ENCODE peak calls at places on chromosomes 4 and X, in five cellular contexts. P, J, U, N and Z are unnamed samples.

GRCh38 chr4:133711817-133712216 is 489.8 kb downstream of the PABPC4L start:
- DNase-seq in P (no peak), J (no peak), U (no peak), N (no peak), Z (no peak)

GRCh38 chr4:35963969-35964515 is 280.3 kb downstream of the ARAP2 start:
- DNase-seq in P (no peak), J (no peak), U (no peak), N (no peak), Z (no peak)

GRCh38 chr4:14218641-14219040 is 591.1 kb upstream of the BOD1L1 start:
- DNase-seq in P (no peak), J (no peak), U (no peak), N (no peak), Z (no peak)

GRCh38 chr4:8316911-8317351 is 47.4 kb downstream of the HTRA3 start:
- DNase-seq in P (no peak), J (no peak), U (no peak), N (no peak), Z (no peak)

GRCh38 chr4:17163156-17163555 is 264.7 kb upstream of the LDB2 start:
- DNase-seq in P (no peak), J (no peak), U (no peak), N (no peak), Z (no peak)

GRCh38 chr4:165439344-165439743 is 60.5 kb downstream of the CPE start:
- DNase-seq in P (no peak), J (no peak), U (no peak), N (no peak), Z (no peak)

GRCh38 chr4:100208459-100208858 is 18.2 kb upstream of the DDIT4L start:
- DNase-seq in P (no peak), J (no peak), U (no peak), N (no peak), Z (no peak)

GRCh38 chr4:74934016-74934821 is 1.3 kb downstream of the PARM1 start:
- DNase-seq in P (no peak), J (no peak), U (peak), N (no peak), Z (peak)

GRCh38 chr4:65777270-65777669 is 107.0 kb upstream of the EPHA5 start:
- DNase-seq in P (no peak), J (no peak), U (no peak), N (no peak), Z (no peak)

GRCh38 chr4:83417566-83417965 is 38.1 kb downstream of the HELQ start:
- DNase-seq in P (no peak), J (no peak), U (no peak), N (no peak), Z (no peak)

GRCh38 chrX:130916636-130917422 is 13.8 kb upstream of the ENOX2 start:
- DNase-seq in P (peak), J (peak), U (peak), N (no peak), Z (peak)

GRCh38 chrX:100615015-100615414 is 21.6 kb downstream of the TSPAN6 start:
- DNase-seq in P (peak), J (no peak), U (peak), N (peak), Z (peak)

GRCh38 chr4:60611762-60612496 is 588.2 kb upstream of the ADGRL3 start:
- DNase-seq in P (no peak), J (no peak), U (no peak), N (no peak), Z (no peak)

GRCh38 chrX:13965531-13965930 is 64.2 kb downstream of the GEMIN8 start:
- DNase-seq in P (no peak), J (no peak), U (no peak), N (no peak), Z (no peak)

GRCh38 chrX:103792916-103793540 is 16.4 kb downstream of the PLP1 start:
- DNase-seq in P (no peak), J (no peak), U (no peak), N (no peak), Z (no peak)

GRCh38 chrX:63744850-63745249 is 40.2 kb downstream of the ARHGEF9 start:
- DNase-seq in P (no peak), J (no peak), U (peak), N (no peak), Z (no peak)

GRCh38 chr4:120769227-120769626 is 153.3 kb downstream of the PRDM5 start:
- DNase-seq in P (no peak), J (no peak), U (no peak), N (no peak), Z (no peak)

GRCh38 chr4:175511861-175512260 is 300.2 kb downstream of the GPM6A start:
- DNase-seq in P (no peak), J (no peak), U (no peak), N (no peak), Z (no peak)

GRCh38 chr4:159267023-159267939 is 164.4 kb downstream of the RAPGEF2 start:
- DNase-seq in P (no peak), J (no peak), U (peak), N (no peak), Z (no peak)

GRCh38 chrX:40120838-40121580 is 23.3 kb upstream of the BCOR start:
- DNase-seq in P (no peak), J (no peak), U (no peak), N (no peak), Z (no peak)

GRCh38 chr4:179095585-179096228 is 1653.5 kb upstream of the AGA start:
- DNase-seq in P (no peak), J (no peak), U (no peak), N (no peak), Z (peak)

GRCh38 chr4:71184195-71184781 is 154.5 kb upstream of the SLC4A4 start:
- DNase-seq in P (peak), J (peak), U (peak), N (peak), Z (peak)

DNA sequence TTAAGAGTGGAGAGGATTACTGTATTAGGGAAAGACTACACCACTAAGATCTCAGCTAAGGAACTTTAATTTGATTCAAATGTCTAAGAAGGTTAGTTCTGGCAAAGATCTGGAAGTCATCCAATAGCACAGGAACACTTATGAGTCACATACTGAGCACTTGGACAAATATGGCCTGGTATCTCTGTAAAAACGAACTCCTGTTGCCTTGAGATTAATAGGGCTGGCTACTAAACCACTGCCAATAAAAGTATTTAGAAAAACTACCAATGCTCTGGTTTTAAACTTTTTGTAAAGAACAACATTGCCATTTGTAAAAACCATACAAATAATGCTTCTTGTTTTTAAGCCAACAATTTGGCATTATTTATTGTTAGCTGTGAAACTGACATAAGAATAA is 70.5 kb downstream of the SEC24D start:
- DNase-seq in P (no peak), J (peak), U (no peak), N (no peak), Z (no peak)
- TF ChIP-seq FOXM1 in P (no peak), J (no peak), U (peak), N (no peak), Z (no peak)

GRCh38 chr4:168451744-168452394 is 28.4 kb downstream of the DDX60L start:
- DNase-seq in P (no peak), J (no peak), U (no peak), N (no peak), Z (no peak)
- TF ChIP-seq FOXM1 in P (no peak), J (no peak), U (no peak), N (no peak), Z (no peak)

GRCh38 chr4:627347-627746 is 2.0 kb downstream of the PDE6B start:
- DNase-seq in P (no peak), J (no peak), U (no peak), N (no peak), Z (no peak)

GRCh38 chr4:627751-628150 is 2.4 kb downstream of the PDE6B start:
- DNase-seq in P (no peak), J (no peak), U (no peak), N (no peak), Z (no peak)

GRCh38 chr4:629636-629915 is 4.2 kb downstream of the PDE6B start:
- DNase-seq in P (no peak), J (no peak), U (peak), N (no peak), Z (no peak)

GRCh38 chr4:628821-629635 is 3.7 kb downstream of the PDE6B start:
- DNase-seq in P (no peak), J (no peak), U (peak), N (no peak), Z (no peak)

GRCh38 chr4:628346-628745 is 3.0 kb downstream of the PDE6B start:
- DNase-seq in P (no peak), J (no peak), U (no peak), N (no peak), Z (no peak)
- TF ChIP-seq FOXM1 in P (no peak), J (no peak), U (no peak), N (no peak), Z (no peak)

DNA sequence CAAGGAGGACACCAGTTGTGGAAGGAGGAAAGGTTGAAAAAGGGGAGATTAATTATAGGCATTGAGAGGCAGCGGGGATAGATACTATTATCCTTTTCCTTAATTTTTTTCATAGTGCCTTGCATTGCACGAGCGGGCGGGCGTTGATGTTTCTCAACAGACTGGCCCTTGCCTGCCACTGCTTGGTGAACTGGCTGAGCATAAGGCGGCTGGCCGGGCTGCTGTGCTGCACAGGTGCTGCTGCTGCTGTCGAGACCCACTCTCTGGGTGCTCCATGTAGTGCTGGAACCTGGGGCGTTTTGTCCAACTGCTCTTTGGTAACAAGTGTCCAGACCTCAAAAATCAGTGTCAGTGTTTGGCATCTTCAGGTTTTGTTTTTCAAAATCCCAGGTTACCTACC is 83.3 kb upstream of the PAQR3 start:
- DNase-seq in P (no peak), J (no peak), U (no peak), N (no peak), Z (no peak)
- TF ChIP-seq FOXM1 in P (no peak), J (no peak), U (no peak), N (no peak), Z (no peak)

GRCh38 chrX:24862343-24862742 is 153.4 kb downstream of the ARX start:
- DNase-seq in P (no peak), J (no peak), U (no peak), N (no peak), Z (no peak)
- TF ChIP-seq FOXM1 in P (no peak), J (no peak), U (no peak), N (no peak), Z (no peak)

DNA sequence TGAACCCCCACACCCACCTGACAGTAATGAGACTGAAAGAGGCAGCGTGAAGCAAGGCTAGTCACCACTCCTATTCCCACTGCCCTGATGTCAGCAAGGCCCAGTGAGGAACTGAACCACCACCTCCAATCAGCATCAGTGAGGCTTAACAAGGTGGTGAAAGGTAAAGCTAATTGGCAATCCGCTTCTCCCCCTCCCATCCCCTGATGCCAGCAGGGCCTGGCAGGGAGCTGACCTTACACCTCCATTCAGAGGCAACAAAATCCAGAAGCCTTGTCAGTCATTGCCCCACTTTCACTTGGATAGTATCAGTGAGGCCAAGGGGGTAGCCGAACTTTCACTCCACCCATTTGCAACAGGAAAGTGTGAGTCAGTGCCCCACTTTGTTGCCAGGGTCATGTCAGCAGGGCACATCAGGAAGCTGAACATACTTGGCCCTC is 60.8 kb downstream of the AWAT2 start:
- DNase-seq in P (no peak), J (no peak), U (no peak), N (no peak), Z (no peak)
- TF ChIP-seq FOXM1 in P (no peak), J (no peak), U (no peak), N (no peak), Z (no peak)

DNA sequence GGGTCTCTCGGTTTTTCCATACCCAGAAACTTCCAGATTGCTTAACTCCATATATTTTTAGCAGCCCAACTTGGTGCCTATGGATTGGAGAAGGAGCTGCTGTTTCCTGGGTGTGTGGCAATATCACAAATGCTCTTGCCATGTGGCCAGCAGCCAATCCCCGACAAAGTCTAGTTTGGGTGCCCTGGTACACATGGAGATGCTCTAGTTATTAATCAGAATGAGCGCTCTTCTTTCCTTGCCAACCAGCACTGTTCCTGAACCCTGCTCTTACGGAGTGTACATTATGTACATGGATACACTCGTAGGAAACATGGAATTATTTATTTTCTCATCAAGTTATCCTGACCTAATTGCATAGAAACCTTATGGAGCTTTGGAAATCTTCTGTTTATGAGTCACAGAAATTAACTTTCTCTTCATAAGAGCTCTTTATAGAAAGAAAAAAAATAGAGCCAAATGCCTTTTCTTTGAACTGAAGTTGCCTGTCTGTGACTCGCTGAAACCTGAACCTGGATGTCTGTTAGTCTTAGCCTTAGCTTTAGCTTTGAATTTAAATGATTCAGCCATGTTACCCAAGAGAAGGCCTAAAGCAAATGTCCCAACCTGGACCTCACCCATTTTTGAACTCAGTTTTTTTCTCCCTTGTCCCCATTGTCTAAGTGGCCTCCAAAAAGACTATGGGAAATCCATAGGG is 67.2 kb upstream of the GPC4 start:
- DNase-seq in P (no peak), J (no peak), U (no peak), N (no peak), Z (no peak)
- TF ChIP-seq FOXM1 in P (no peak), J (no peak), U (no peak), N (no peak), Z (no peak)

GRCh38 chr4:153780221-153780620 is 8.7 kb downstream of the SFRP2 start:
- DNase-seq in P (no peak), J (no peak), U (no peak), N (no peak), Z (no peak)

GRCh38 chr4:153780876-153781275 is 8.0 kb downstream of the SFRP2 start:
- DNase-seq in P (no peak), J (no peak), U (no peak), N (peak), Z (no peak)

GRCh38 chr4:153782567-153782966 is 6.3 kb downstream of the SFRP2 start:
- DNase-seq in P (no peak), J (no peak), U (no peak), N (no peak), Z (no peak)

GRCh38 chr4:153781280-153781679 is 7.6 kb downstream of the SFRP2 start:
- DNase-seq in P (no peak), J (no peak), U (no peak), N (no peak), Z (no peak)

DNA sequence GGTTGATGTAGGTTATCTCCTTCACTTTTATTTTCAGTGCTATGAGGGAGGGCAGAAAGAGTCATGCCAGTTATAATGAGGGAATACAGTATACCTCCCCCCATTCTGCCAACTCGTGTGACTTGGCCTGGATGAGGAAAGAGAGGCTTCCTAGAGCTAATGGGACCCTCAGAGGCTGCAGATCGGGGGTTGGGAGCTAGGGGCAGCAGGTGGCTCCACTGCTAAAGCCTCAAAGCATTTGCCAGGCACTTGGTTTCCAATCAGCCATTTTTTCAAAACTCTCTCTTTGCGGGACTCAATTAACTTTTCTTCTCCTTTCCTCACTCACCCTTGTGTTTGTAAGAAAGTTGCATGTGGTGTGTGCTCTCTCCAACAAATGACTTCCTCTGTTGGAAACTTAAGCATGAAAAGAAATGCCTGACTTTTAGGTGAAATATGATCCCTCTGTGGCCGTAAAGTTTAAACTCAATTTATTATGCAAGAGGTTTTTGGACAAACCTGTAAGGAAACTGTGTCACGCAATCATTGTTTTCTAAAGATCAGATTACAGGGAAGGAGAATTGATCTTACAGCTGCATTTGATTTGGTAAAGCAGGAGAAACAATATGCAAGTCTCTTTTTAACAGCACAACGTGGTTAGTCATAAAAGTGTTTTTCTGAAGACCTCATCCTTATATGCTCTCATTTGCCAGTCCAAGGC is 7.0 kb downstream of the SFRP2 start:
- DNase-seq in P (no peak), J (no peak), U (no peak), N (no peak), Z (peak)
- TF ChIP-seq FOXM1 in P (no peak), J (no peak), U (no peak), N (no peak), Z (no peak)